ENCODE peak calls at places on chromosomes 16 and 17, in six cellular contexts. One of them, this sample, is unnamed.

GRCh38 chr17:57324060-57324459 is 67.7 kb downstream of the MSI2 start:
- DNase-seq in IMR-90: no peak
- DNase-seq in ovary: no peak
- DNase-seq in stimulated activated CD8-positive, alpha-beta memory T cell treated with anti-CD3 and anti-CD28 coated beads, Interleukin-15, amount 100 ng/mL, for 24 hours: no peak
- DNase-seq in naive thymus-derived CD4-positive, alpha-beta T cell: no peak
- DNase-seq in dorsolateral prefrontal cortex: no peak
- DNase-seq in this sample: no peak

GRCh38 chr17:78360371-78361226 is 722 bp upstream of the SOCS3 start:
- DNase-seq in stimulated activated CD8-positive, alpha-beta memory T cell treated with anti-CD3 and anti-CD28 coated beads, Interleukin-15, amount 100 ng/mL, for 24 hours: peak
- DNase-seq in ovary: peak
- DNase-seq in IMR-90: peak
- DNase-seq in dorsolateral prefrontal cortex: peak
- DNase-seq in naive thymus-derived CD4-positive, alpha-beta T cell: peak
- DNase-seq in this sample: peak

GRCh38 chr16:23254338-23254737 is 47.8 kb upstream of the SCNN1B start:
- DNase-seq in stimulated activated CD8-positive, alpha-beta memory T cell treated with anti-CD3 and anti-CD28 coated beads, Interleukin-15, amount 100 ng/mL, for 24 hours: no peak
- DNase-seq in ovary: no peak
- DNase-seq in IMR-90: peak
- DNase-seq in dorsolateral prefrontal cortex: no peak
- DNase-seq in naive thymus-derived CD4-positive, alpha-beta T cell: peak
- DNase-seq in this sample: no peak

GRCh38 chr16:78022347-78022746 is at the start of gene CLEC3A:
- DNase-seq in ovary: no peak
- DNase-seq in IMR-90: no peak
- DNase-seq in naive thymus-derived CD4-positive, alpha-beta T cell: no peak
- DNase-seq in dorsolateral prefrontal cortex: no peak
- DNase-seq in stimulated activated CD8-positive, alpha-beta memory T cell treated with anti-CD3 and anti-CD28 coated beads, Interleukin-15, amount 100 ng/mL, for 24 hours: no peak
- DNase-seq in this sample: no peak

GRCh38 chr16:56988948-56989945 is at the start of gene NLRC5:
- DNase-seq in dorsolateral prefrontal cortex: peak
- DNase-seq in stimulated activated CD8-positive, alpha-beta memory T cell treated with anti-CD3 and anti-CD28 coated beads, Interleukin-15, amount 100 ng/mL, for 24 hours: peak
- DNase-seq in ovary: peak
- DNase-seq in naive thymus-derived CD4-positive, alpha-beta T cell: peak
- DNase-seq in IMR-90: peak
- DNase-seq in this sample: peak

GRCh38 chr16:71198408-71198807 is 32.1 kb downstream of the HYDIN start:
- DNase-seq in IMR-90: no peak
- DNase-seq in dorsolateral prefrontal cortex: no peak
- DNase-seq in ovary: no peak
- DNase-seq in naive thymus-derived CD4-positive, alpha-beta T cell: no peak
- DNase-seq in stimulated activated CD8-positive, alpha-beta memory T cell treated with anti-CD3 and anti-CD28 coated beads, Interleukin-15, amount 100 ng/mL, for 24 hours: no peak
- DNase-seq in this sample: no peak

GRCh38 chr17:41812176-41813038 is at the start of gene FKBP10:
- DNase-seq in ovary: peak
- DNase-seq in IMR-90: peak
- DNase-seq in dorsolateral prefrontal cortex: no peak
- DNase-seq in naive thymus-derived CD4-positive, alpha-beta T cell: peak
- DNase-seq in stimulated activated CD8-positive, alpha-beta memory T cell treated with anti-CD3 and anti-CD28 coated beads, Interleukin-15, amount 100 ng/mL, for 24 hours: peak
- DNase-seq in this sample: peak

GRCh38 chr16:83308414-83308813 is 499.4 kb upstream of the HSBP1 start:
- DNase-seq in ovary: no peak
- DNase-seq in dorsolateral prefrontal cortex: no peak
- DNase-seq in naive thymus-derived CD4-positive, alpha-beta T cell: no peak
- DNase-seq in IMR-90: peak
- DNase-seq in stimulated activated CD8-positive, alpha-beta memory T cell treated with anti-CD3 and anti-CD28 coated beads, Interleukin-15, amount 100 ng/mL, for 24 hours: no peak
- DNase-seq in this sample: no peak

GRCh38 chr16:67345401-67345800 is 18.8 kb downstream of the LRRC36 start:
- DNase-seq in IMR-90: no peak
- DNase-seq in ovary: no peak
- DNase-seq in stimulated activated CD8-positive, alpha-beta memory T cell treated with anti-CD3 and anti-CD28 coated beads, Interleukin-15, amount 100 ng/mL, for 24 hours: no peak
- DNase-seq in naive thymus-derived CD4-positive, alpha-beta T cell: no peak
- DNase-seq in dorsolateral prefrontal cortex: no peak
- DNase-seq in this sample: no peak

GRCh38 chr17:1641065-1641403 is 4.5 kb downstream of the SCARF1 start:
- DNase-seq in ovary: no peak
- DNase-seq in IMR-90: no peak
- DNase-seq in naive thymus-derived CD4-positive, alpha-beta T cell: no peak
- DNase-seq in stimulated activated CD8-positive, alpha-beta memory T cell treated with anti-CD3 and anti-CD28 coated beads, Interleukin-15, amount 100 ng/mL, for 24 hours: no peak
- DNase-seq in dorsolateral prefrontal cortex: no peak
- DNase-seq in this sample: no peak

GRCh38 chr17:46771601-46772012 is 46.9 kb downstream of the WNT3 start:
- DNase-seq in naive thymus-derived CD4-positive, alpha-beta T cell: no peak
- DNase-seq in IMR-90: no peak
- DNase-seq in dorsolateral prefrontal cortex: no peak
- DNase-seq in ovary: no peak
- DNase-seq in stimulated activated CD8-positive, alpha-beta memory T cell treated with anti-CD3 and anti-CD28 coated beads, Interleukin-15, amount 100 ng/mL, for 24 hours: no peak
- DNase-seq in this sample: peak

GRCh38 chr16:88633684-88634140 is 4.7 kb upstream of the IL17C start:
- DNase-seq in ovary: no peak
- DNase-seq in dorsolateral prefrontal cortex: no peak
- DNase-seq in IMR-90: peak
- DNase-seq in naive thymus-derived CD4-positive, alpha-beta T cell: no peak
- DNase-seq in stimulated activated CD8-positive, alpha-beta memory T cell treated with anti-CD3 and anti-CD28 coated beads, Interleukin-15, amount 100 ng/mL, for 24 hours: no peak
- DNase-seq in this sample: no peak

GRCh38 chr16:84628226-84628731 is 10.4 kb upstream of the COTL1 start:
- DNase-seq in stimulated activated CD8-positive, alpha-beta memory T cell treated with anti-CD3 and anti-CD28 coated beads, Interleukin-15, amount 100 ng/mL, for 24 hours: no peak
- DNase-seq in dorsolateral prefrontal cortex: no peak
- DNase-seq in ovary: no peak
- DNase-seq in naive thymus-derived CD4-positive, alpha-beta T cell: no peak
- DNase-seq in IMR-90: no peak
- DNase-seq in this sample: no peak

GRCh38 chr16:4136229-4136813 is 20.1 kb upstream of the ADCY9 start:
- DNase-seq in naive thymus-derived CD4-positive, alpha-beta T cell: no peak
- DNase-seq in ovary: no peak
- DNase-seq in stimulated activated CD8-positive, alpha-beta memory T cell treated with anti-CD3 and anti-CD28 coated beads, Interleukin-15, amount 100 ng/mL, for 24 hours: no peak
- DNase-seq in IMR-90: no peak
- DNase-seq in dorsolateral prefrontal cortex: no peak
- DNase-seq in this sample: no peak

GRCh38 chr17:14730821-14731220 is 429.9 kb downstream of the HS3ST3B1 start:
- DNase-seq in ovary: no peak
- DNase-seq in stimulated activated CD8-positive, alpha-beta memory T cell treated with anti-CD3 and anti-CD28 coated beads, Interleukin-15, amount 100 ng/mL, for 24 hours: no peak
- DNase-seq in IMR-90: no peak
- DNase-seq in naive thymus-derived CD4-positive, alpha-beta T cell: no peak
- DNase-seq in dorsolateral prefrontal cortex: no peak
- DNase-seq in this sample: no peak

GRCh38 chr16:82653550-82654511 is 27.1 kb downstream of the CDH13 start:
- DNase-seq in ovary: no peak
- DNase-seq in naive thymus-derived CD4-positive, alpha-beta T cell: peak
- DNase-seq in IMR-90: peak
- DNase-seq in dorsolateral prefrontal cortex: no peak
- DNase-seq in stimulated activated CD8-positive, alpha-beta memory T cell treated with anti-CD3 and anti-CD28 coated beads, Interleukin-15, amount 100 ng/mL, for 24 hours: no peak
- DNase-seq in this sample: no peak

GRCh38 chr16:14300631-14301149 is 229.6 kb downstream of the MRTFB start:
- DNase-seq in IMR-90: peak
- DNase-seq in naive thymus-derived CD4-positive, alpha-beta T cell: peak
- DNase-seq in ovary: peak
- DNase-seq in dorsolateral prefrontal cortex: peak
- DNase-seq in stimulated activated CD8-positive, alpha-beta memory T cell treated with anti-CD3 and anti-CD28 coated beads, Interleukin-15, amount 100 ng/mL, for 24 hours: no peak
- DNase-seq in this sample: peak

GRCh38 chr17:71578446-71578845 is 542.4 kb upstream of the SOX9 start:
- DNase-seq in naive thymus-derived CD4-positive, alpha-beta T cell: no peak
- DNase-seq in dorsolateral prefrontal cortex: no peak
- DNase-seq in stimulated activated CD8-positive, alpha-beta memory T cell treated with anti-CD3 and anti-CD28 coated beads, Interleukin-15, amount 100 ng/mL, for 24 hours: no peak
- DNase-seq in IMR-90: no peak
- DNase-seq in ovary: no peak
- DNase-seq in this sample: no peak

GRCh38 chr16:11111166-11111565 is 144.8 kb downstream of the SOCS1 start:
- DNase-seq in IMR-90: no peak
- DNase-seq in stimulated activated CD8-positive, alpha-beta memory T cell treated with anti-CD3 and anti-CD28 coated beads, Interleukin-15, amount 100 ng/mL, for 24 hours: no peak
- DNase-seq in dorsolateral prefrontal cortex: no peak
- DNase-seq in naive thymus-derived CD4-positive, alpha-beta T cell: no peak
- DNase-seq in ovary: no peak
- DNase-seq in this sample: no peak

GRCh38 chr16:1941162-1941923 is 1.7 kb downstream of the MSRB1 start:
- DNase-seq in dorsolateral prefrontal cortex: no peak
- DNase-seq in ovary: no peak
- DNase-seq in stimulated activated CD8-positive, alpha-beta memory T cell treated with anti-CD3 and anti-CD28 coated beads, Interleukin-15, amount 100 ng/mL, for 24 hours: no peak
- DNase-seq in IMR-90: no peak
- DNase-seq in naive thymus-derived CD4-positive, alpha-beta T cell: no peak
- DNase-seq in this sample: no peak

This sample was measured in D721Med.